ENCODE peak calls at places on chromosomes 6 and 20, in nine cellular contexts. One of them, this sample, is unnamed.

GRCh38 chr6:158072083-158072721 is 90.5 kb downstream of the SYNJ2 start:
- DNase-seq in RCC 7860: peak
- DNase-seq in C1 segment of cervical spinal cord: peak
- DNase-seq in T-helper 1 cell: no peak
- DNase-seq in SK-MEL-5: peak
- DNase-seq in activated T-cell treated with anti-CD3 and anti-CD28 coated beads for 1 hour: peak
- DNase-seq in stimulated activated CD8-positive, alpha-beta memory T cell treated with anti-CD3 and anti-CD28 coated beads, Interleukin-7, amount 100 ng/mL, for 1 hour: peak
- DNase-seq in stimulated activated CD4-positive, alpha-beta T cell treated with anti-CD3 and anti-CD28 coated beads, Interleukin-1b, Interleukin-23, amount 100 ng/mL, for 1 hour: peak
- DNase-seq in iPS DF 6.9: peak
- DNase-seq in this sample: peak

GRCh38 chr6:149891259-149891658 is 6.7 kb downstream of the RAET1E start:
- DNase-seq in C1 segment of cervical spinal cord: no peak
- DNase-seq in iPS DF 6.9: no peak
- DNase-seq in activated T-cell treated with anti-CD3 and anti-CD28 coated beads for 1 hour: no peak
- DNase-seq in T-helper 1 cell: no peak
- DNase-seq in RCC 7860: no peak
- DNase-seq in stimulated activated CD8-positive, alpha-beta memory T cell treated with anti-CD3 and anti-CD28 coated beads, Interleukin-7, amount 100 ng/mL, for 1 hour: no peak
- DNase-seq in SK-MEL-5: no peak
- DNase-seq in stimulated activated CD4-positive, alpha-beta T cell treated with anti-CD3 and anti-CD28 coated beads, Interleukin-1b, Interleukin-23, amount 100 ng/mL, for 1 hour: no peak
- DNase-seq in this sample: no peak

GRCh38 chr6:116370328-116370716 is 425 bp upstream of the DSE start:
- DNase-seq in iPS DF 6.9: no peak
- DNase-seq in C1 segment of cervical spinal cord: no peak
- DNase-seq in stimulated activated CD8-positive, alpha-beta memory T cell treated with anti-CD3 and anti-CD28 coated beads, Interleukin-7, amount 100 ng/mL, for 1 hour: no peak
- DNase-seq in T-helper 1 cell: no peak
- DNase-seq in stimulated activated CD4-positive, alpha-beta T cell treated with anti-CD3 and anti-CD28 coated beads, Interleukin-1b, Interleukin-23, amount 100 ng/mL, for 1 hour: no peak
- DNase-seq in SK-MEL-5: no peak
- DNase-seq in activated T-cell treated with anti-CD3 and anti-CD28 coated beads for 1 hour: no peak
- DNase-seq in RCC 7860: no peak
- DNase-seq in this sample: no peak

GRCh38 chr6:75788894-75789293 is 39.9 kb downstream of the MYO6 start:
- DNase-seq in SK-MEL-5: no peak
- DNase-seq in RCC 7860: no peak
- DNase-seq in iPS DF 6.9: no peak
- DNase-seq in stimulated activated CD8-positive, alpha-beta memory T cell treated with anti-CD3 and anti-CD28 coated beads, Interleukin-7, amount 100 ng/mL, for 1 hour: no peak
- DNase-seq in C1 segment of cervical spinal cord: no peak
- DNase-seq in stimulated activated CD4-positive, alpha-beta T cell treated with anti-CD3 and anti-CD28 coated beads, Interleukin-1b, Interleukin-23, amount 100 ng/mL, for 1 hour: no peak
- DNase-seq in T-helper 1 cell: no peak
- DNase-seq in activated T-cell treated with anti-CD3 and anti-CD28 coated beads for 1 hour: no peak
- DNase-seq in this sample: no peak

GRCh38 chr20:51654495-51654894 is 112.0 kb upstream of the NFATC2 start:
- DNase-seq in T-helper 1 cell: no peak
- DNase-seq in stimulated activated CD4-positive, alpha-beta T cell treated with anti-CD3 and anti-CD28 coated beads, Interleukin-1b, Interleukin-23, amount 100 ng/mL, for 1 hour: no peak
- DNase-seq in SK-MEL-5: no peak
- DNase-seq in C1 segment of cervical spinal cord: no peak
- DNase-seq in activated T-cell treated with anti-CD3 and anti-CD28 coated beads for 1 hour: no peak
- DNase-seq in stimulated activated CD8-positive, alpha-beta memory T cell treated with anti-CD3 and anti-CD28 coated beads, Interleukin-7, amount 100 ng/mL, for 1 hour: no peak
- DNase-seq in RCC 7860: no peak
- DNase-seq in iPS DF 6.9: no peak
- DNase-seq in this sample: no peak

GRCh38 chr6:85672623-85673022 is 29.9 kb upstream of the SYNCRIP start:
- DNase-seq in C1 segment of cervical spinal cord: no peak
- DNase-seq in SK-MEL-5: no peak
- DNase-seq in stimulated activated CD8-positive, alpha-beta memory T cell treated with anti-CD3 and anti-CD28 coated beads, Interleukin-7, amount 100 ng/mL, for 1 hour: no peak
- DNase-seq in activated T-cell treated with anti-CD3 and anti-CD28 coated beads for 1 hour: no peak
- DNase-seq in RCC 7860: no peak
- DNase-seq in iPS DF 6.9: no peak
- DNase-seq in T-helper 1 cell: no peak
- DNase-seq in stimulated activated CD4-positive, alpha-beta T cell treated with anti-CD3 and anti-CD28 coated beads, Interleukin-1b, Interleukin-23, amount 100 ng/mL, for 1 hour: no peak
- DNase-seq in this sample: no peak

GRCh38 chr20:7879883-7880282 is 60.4 kb downstream of the HAO1 start:
- DNase-seq in stimulated activated CD4-positive, alpha-beta T cell treated with anti-CD3 and anti-CD28 coated beads, Interleukin-1b, Interleukin-23, amount 100 ng/mL, for 1 hour: no peak
- DNase-seq in C1 segment of cervical spinal cord: no peak
- DNase-seq in SK-MEL-5: peak
- DNase-seq in iPS DF 6.9: no peak
- DNase-seq in stimulated activated CD8-positive, alpha-beta memory T cell treated with anti-CD3 and anti-CD28 coated beads, Interleukin-7, amount 100 ng/mL, for 1 hour: no peak
- DNase-seq in T-helper 1 cell: no peak
- DNase-seq in activated T-cell treated with anti-CD3 and anti-CD28 coated beads for 1 hour: no peak
- DNase-seq in RCC 7860: no peak
- DNase-seq in this sample: no peak

GRCh38 chr20:23350855-23351838 is 556 bp downstream of the NXT1 start:
- DNase-seq in C1 segment of cervical spinal cord: peak
- DNase-seq in RCC 7860: peak
- DNase-seq in stimulated activated CD4-positive, alpha-beta T cell treated with anti-CD3 and anti-CD28 coated beads, Interleukin-1b, Interleukin-23, amount 100 ng/mL, for 1 hour: no peak
- DNase-seq in stimulated activated CD8-positive, alpha-beta memory T cell treated with anti-CD3 and anti-CD28 coated beads, Interleukin-7, amount 100 ng/mL, for 1 hour: peak
- DNase-seq in activated T-cell treated with anti-CD3 and anti-CD28 coated beads for 1 hour: peak
- DNase-seq in T-helper 1 cell: peak
- DNase-seq in SK-MEL-5: peak
- DNase-seq in iPS DF 6.9: no peak
- DNase-seq in this sample: no peak

GRCh38 chr20:54132612-54133433 is 41.0 kb downstream of the CYP24A1 start:
- DNase-seq in stimulated activated CD4-positive, alpha-beta T cell treated with anti-CD3 and anti-CD28 coated beads, Interleukin-1b, Interleukin-23, amount 100 ng/mL, for 1 hour: no peak
- DNase-seq in activated T-cell treated with anti-CD3 and anti-CD28 coated beads for 1 hour: no peak
- DNase-seq in RCC 7860: peak
- DNase-seq in stimulated activated CD8-positive, alpha-beta memory T cell treated with anti-CD3 and anti-CD28 coated beads, Interleukin-7, amount 100 ng/mL, for 1 hour: no peak
- DNase-seq in C1 segment of cervical spinal cord: no peak
- DNase-seq in T-helper 1 cell: no peak
- DNase-seq in SK-MEL-5: peak
- DNase-seq in iPS DF 6.9: no peak
- DNase-seq in this sample: no peak

GRCh38 chr20:46573788-46574581 is 23.5 kb upstream of the OCSTAMP start:
- DNase-seq in activated T-cell treated with anti-CD3 and anti-CD28 coated beads for 1 hour: no peak
- DNase-seq in stimulated activated CD8-positive, alpha-beta memory T cell treated with anti-CD3 and anti-CD28 coated beads, Interleukin-7, amount 100 ng/mL, for 1 hour: no peak
- DNase-seq in RCC 7860: no peak
- DNase-seq in stimulated activated CD4-positive, alpha-beta T cell treated with anti-CD3 and anti-CD28 coated beads, Interleukin-1b, Interleukin-23, amount 100 ng/mL, for 1 hour: no peak
- DNase-seq in T-helper 1 cell: no peak
- DNase-seq in iPS DF 6.9: no peak
- DNase-seq in C1 segment of cervical spinal cord: no peak
- DNase-seq in SK-MEL-5: no peak
- DNase-seq in this sample: no peak

GRCh38 chr6:170090561-170090960 is 200.3 kb downstream of the DLL1 start:
- DNase-seq in SK-MEL-5: no peak
- DNase-seq in T-helper 1 cell: no peak
- DNase-seq in stimulated activated CD4-positive, alpha-beta T cell treated with anti-CD3 and anti-CD28 coated beads, Interleukin-1b, Interleukin-23, amount 100 ng/mL, for 1 hour: no peak
- DNase-seq in activated T-cell treated with anti-CD3 and anti-CD28 coated beads for 1 hour: no peak
- DNase-seq in iPS DF 6.9: no peak
- DNase-seq in RCC 7860: no peak
- DNase-seq in stimulated activated CD8-positive, alpha-beta memory T cell treated with anti-CD3 and anti-CD28 coated beads, Interleukin-7, amount 100 ng/mL, for 1 hour: no peak
- DNase-seq in C1 segment of cervical spinal cord: no peak
- DNase-seq in this sample: no peak

GRCh38 chr20:36786246-36786645 is 12.7 kb upstream of the DSN1 start:
- DNase-seq in SK-MEL-5: no peak
- DNase-seq in C1 segment of cervical spinal cord: no peak
- DNase-seq in RCC 7860: no peak
- DNase-seq in T-helper 1 cell: no peak
- DNase-seq in activated T-cell treated with anti-CD3 and anti-CD28 coated beads for 1 hour: no peak
- DNase-seq in iPS DF 6.9: no peak
- DNase-seq in stimulated activated CD4-positive, alpha-beta T cell treated with anti-CD3 and anti-CD28 coated beads, Interleukin-1b, Interleukin-23, amount 100 ng/mL, for 1 hour: no peak
- DNase-seq in stimulated activated CD8-positive, alpha-beta memory T cell treated with anti-CD3 and anti-CD28 coated beads, Interleukin-7, amount 100 ng/mL, for 1 hour: no peak
- DNase-seq in this sample: no peak

GRCh38 chr6:3825331-3825831 is 23.8 kb upstream of the FAM50B start:
- DNase-seq in C1 segment of cervical spinal cord: peak
- DNase-seq in stimulated activated CD4-positive, alpha-beta T cell treated with anti-CD3 and anti-CD28 coated beads, Interleukin-1b, Interleukin-23, amount 100 ng/mL, for 1 hour: no peak
- DNase-seq in activated T-cell treated with anti-CD3 and anti-CD28 coated beads for 1 hour: no peak
- DNase-seq in RCC 7860: peak
- DNase-seq in T-helper 1 cell: no peak
- DNase-seq in stimulated activated CD8-positive, alpha-beta memory T cell treated with anti-CD3 and anti-CD28 coated beads, Interleukin-7, amount 100 ng/mL, for 1 hour: no peak
- DNase-seq in SK-MEL-5: no peak
- DNase-seq in iPS DF 6.9: peak
- DNase-seq in this sample: no peak

GRCh38 chr6:143674466-143675114 is 3.2 kb upstream of the PHACTR2 start:
- DNase-seq in stimulated activated CD4-positive, alpha-beta T cell treated with anti-CD3 and anti-CD28 coated beads, Interleukin-1b, Interleukin-23, amount 100 ng/mL, for 1 hour: no peak
- DNase-seq in C1 segment of cervical spinal cord: no peak
- DNase-seq in RCC 7860: no peak
- DNase-seq in iPS DF 6.9: no peak
- DNase-seq in stimulated activated CD8-positive, alpha-beta memory T cell treated with anti-CD3 and anti-CD28 coated beads, Interleukin-7, amount 100 ng/mL, for 1 hour: no peak
- DNase-seq in T-helper 1 cell: no peak
- DNase-seq in SK-MEL-5: no peak
- DNase-seq in activated T-cell treated with anti-CD3 and anti-CD28 coated beads for 1 hour: no peak
- DNase-seq in this sample: no peak

GRCh38 chr6:75666590-75666989 is 64.9 kb downstream of the SENP6 start:
- DNase-seq in T-helper 1 cell: no peak
- DNase-seq in stimulated activated CD8-positive, alpha-beta memory T cell treated with anti-CD3 and anti-CD28 coated beads, Interleukin-7, amount 100 ng/mL, for 1 hour: no peak
- DNase-seq in C1 segment of cervical spinal cord: no peak
- DNase-seq in SK-MEL-5: no peak
- DNase-seq in stimulated activated CD4-positive, alpha-beta T cell treated with anti-CD3 and anti-CD28 coated beads, Interleukin-1b, Interleukin-23, amount 100 ng/mL, for 1 hour: no peak
- DNase-seq in RCC 7860: no peak
- DNase-seq in activated T-cell treated with anti-CD3 and anti-CD28 coated beads for 1 hour: no peak
- DNase-seq in iPS DF 6.9: no peak
- DNase-seq in this sample: no peak

GRCh38 chr6:45326698-45327417 is 1.3 kb upstream of the RUNX2 start:
- DNase-seq in RCC 7860: no peak
- DNase-seq in stimulated activated CD8-positive, alpha-beta memory T cell treated with anti-CD3 and anti-CD28 coated beads, Interleukin-7, amount 100 ng/mL, for 1 hour: no peak
- DNase-seq in T-helper 1 cell: no peak
- DNase-seq in activated T-cell treated with anti-CD3 and anti-CD28 coated beads for 1 hour: no peak
- DNase-seq in iPS DF 6.9: no peak
- DNase-seq in SK-MEL-5: no peak
- DNase-seq in stimulated activated CD4-positive, alpha-beta T cell treated with anti-CD3 and anti-CD28 coated beads, Interleukin-1b, Interleukin-23, amount 100 ng/mL, for 1 hour: no peak
- DNase-seq in C1 segment of cervical spinal cord: no peak
- DNase-seq in this sample: no peak

GRCh38 chr20:33840759-33841438 is 29.8 kb downstream of the CHMP4B start:
- DNase-seq in RCC 7860: no peak
- DNase-seq in stimulated activated CD8-positive, alpha-beta memory T cell treated with anti-CD3 and anti-CD28 coated beads, Interleukin-7, amount 100 ng/mL, for 1 hour: no peak
- DNase-seq in SK-MEL-5: peak
- DNase-seq in C1 segment of cervical spinal cord: no peak
- DNase-seq in iPS DF 6.9: no peak
- DNase-seq in activated T-cell treated with anti-CD3 and anti-CD28 coated beads for 1 hour: no peak
- DNase-seq in stimulated activated CD4-positive, alpha-beta T cell treated with anti-CD3 and anti-CD28 coated beads, Interleukin-1b, Interleukin-23, amount 100 ng/mL, for 1 hour: no peak
- DNase-seq in T-helper 1 cell: no peak
- DNase-seq in this sample: no peak

GRCh38 chr6:148760568-148761531 is 14.0 kb downstream of the UST start:
- DNase-seq in C1 segment of cervical spinal cord: peak
- DNase-seq in stimulated activated CD4-positive, alpha-beta T cell treated with anti-CD3 and anti-CD28 coated beads, Interleukin-1b, Interleukin-23, amount 100 ng/mL, for 1 hour: no peak
- DNase-seq in SK-MEL-5: peak
- DNase-seq in RCC 7860: peak
- DNase-seq in activated T-cell treated with anti-CD3 and anti-CD28 coated beads for 1 hour: peak
- DNase-seq in stimulated activated CD8-positive, alpha-beta memory T cell treated with anti-CD3 and anti-CD28 coated beads, Interleukin-7, amount 100 ng/mL, for 1 hour: no peak
- DNase-seq in T-helper 1 cell: no peak
- DNase-seq in iPS DF 6.9: no peak
- DNase-seq in this sample: no peak

GRCh38 chr6:45697605-45698004 is 318.1 kb downstream of the CLIC5 start:
- DNase-seq in C1 segment of cervical spinal cord: no peak
- DNase-seq in activated T-cell treated with anti-CD3 and anti-CD28 coated beads for 1 hour: no peak
- DNase-seq in RCC 7860: peak
- DNase-seq in stimulated activated CD4-positive, alpha-beta T cell treated with anti-CD3 and anti-CD28 coated beads, Interleukin-1b, Interleukin-23, amount 100 ng/mL, for 1 hour: no peak
- DNase-seq in SK-MEL-5: no peak
- DNase-seq in stimulated activated CD8-positive, alpha-beta memory T cell treated with anti-CD3 and anti-CD28 coated beads, Interleukin-7, amount 100 ng/mL, for 1 hour: no peak
- DNase-seq in iPS DF 6.9: no peak
- DNase-seq in T-helper 1 cell: no peak
- DNase-seq in this sample: no peak

GRCh38 chr20:7348253-7348652 is 580.8 kb downstream of the BMP2 start:
- DNase-seq in T-helper 1 cell: no peak
- DNase-seq in C1 segment of cervical spinal cord: no peak
- DNase-seq in SK-MEL-5: no peak
- DNase-seq in stimulated activated CD4-positive, alpha-beta T cell treated with anti-CD3 and anti-CD28 coated beads, Interleukin-1b, Interleukin-23, amount 100 ng/mL, for 1 hour: no peak
- DNase-seq in stimulated activated CD8-positive, alpha-beta memory T cell treated with anti-CD3 and anti-CD28 coated beads, Interleukin-7, amount 100 ng/mL, for 1 hour: no peak
- DNase-seq in iPS DF 6.9: no peak
- DNase-seq in RCC 7860: no peak
- DNase-seq in activated T-cell treated with anti-CD3 and anti-CD28 coated beads for 1 hour: no peak
- DNase-seq in this sample: no peak

GRCh38 chr6:9745476-9745875 is 669.4 kb downstream of the TFAP2A start:
- DNase-seq in C1 segment of cervical spinal cord: no peak
- DNase-seq in RCC 7860: no peak
- DNase-seq in stimulated activated CD8-positive, alpha-beta memory T cell treated with anti-CD3 and anti-CD28 coated beads, Interleukin-7, amount 100 ng/mL, for 1 hour: no peak
- DNase-seq in iPS DF 6.9: no peak
- DNase-seq in activated T-cell treated with anti-CD3 and anti-CD28 coated beads for 1 hour: no peak
- DNase-seq in stimulated activated CD4-positive, alpha-beta T cell treated with anti-CD3 and anti-CD28 coated beads, Interleukin-1b, Interleukin-23, amount 100 ng/mL, for 1 hour: no peak
- DNase-seq in T-helper 1 cell: no peak
- DNase-seq in SK-MEL-5: no peak
- DNase-seq in this sample: no peak

GRCh38 chr6:75600694-75601265 is 900 bp upstream of the SENP6 start:
- DNase-seq in activated T-cell treated with anti-CD3 and anti-CD28 coated beads for 1 hour: no peak
- DNase-seq in C1 segment of cervical spinal cord: no peak
- DNase-seq in stimulated activated CD4-positive, alpha-beta T cell treated with anti-CD3 and anti-CD28 coated beads, Interleukin-1b, Interleukin-23, amount 100 ng/mL, for 1 hour: no peak
- DNase-seq in SK-MEL-5: no peak
- DNase-seq in RCC 7860: no peak
- DNase-seq in iPS DF 6.9: no peak
- DNase-seq in stimulated activated CD8-positive, alpha-beta memory T cell treated with anti-CD3 and anti-CD28 coated beads, Interleukin-7, amount 100 ng/mL, for 1 hour: no peak
- DNase-seq in T-helper 1 cell: no peak
- DNase-seq in this sample: no peak

GRCh38 chr6:54002118-54002517 is 109.1 kb upstream of the MLIP start:
- DNase-seq in T-helper 1 cell: no peak
- DNase-seq in RCC 7860: no peak
- DNase-seq in SK-MEL-5: no peak
- DNase-seq in activated T-cell treated with anti-CD3 and anti-CD28 coated beads for 1 hour: no peak
- DNase-seq in stimulated activated CD4-positive, alpha-beta T cell treated with anti-CD3 and anti-CD28 coated beads, Interleukin-1b, Interleukin-23, amount 100 ng/mL, for 1 hour: no peak
- DNase-seq in C1 segment of cervical spinal cord: no peak
- DNase-seq in stimulated activated CD8-positive, alpha-beta memory T cell treated with anti-CD3 and anti-CD28 coated beads, Interleukin-7, amount 100 ng/mL, for 1 hour: no peak
- DNase-seq in iPS DF 6.9: no peak
- DNase-seq in this sample: no peak

GRCh38 chr20:29298759-29299613 is 1958.5 kb upstream of the DEFB115 start:
- DNase-seq in stimulated activated CD4-positive, alpha-beta T cell treated with anti-CD3 and anti-CD28 coated beads, Interleukin-1b, Interleukin-23, amount 100 ng/mL, for 1 hour: no peak
- DNase-seq in T-helper 1 cell: no peak
- DNase-seq in RCC 7860: no peak
- DNase-seq in iPS DF 6.9: no peak
- DNase-seq in C1 segment of cervical spinal cord: no peak
- DNase-seq in stimulated activated CD8-positive, alpha-beta memory T cell treated with anti-CD3 and anti-CD28 coated beads, Interleukin-7, amount 100 ng/mL, for 1 hour: no peak
- DNase-seq in activated T-cell treated with anti-CD3 and anti-CD28 coated beads for 1 hour: no peak
- DNase-seq in SK-MEL-5: no peak
- DNase-seq in this sample: no peak

GRCh38 chr6:19838442-19839236 is 1.5 kb downstream of the ID4 start:
- DNase-seq in C1 segment of cervical spinal cord: no peak
- DNase-seq in iPS DF 6.9: no peak
- DNase-seq in stimulated activated CD4-positive, alpha-beta T cell treated with anti-CD3 and anti-CD28 coated beads, Interleukin-1b, Interleukin-23, amount 100 ng/mL, for 1 hour: no peak
- DNase-seq in SK-MEL-5: peak
- DNase-seq in RCC 7860: peak
- DNase-seq in activated T-cell treated with anti-CD3 and anti-CD28 coated beads for 1 hour: no peak
- DNase-seq in stimulated activated CD8-positive, alpha-beta memory T cell treated with anti-CD3 and anti-CD28 coated beads, Interleukin-7, amount 100 ng/mL, for 1 hour: no peak
- DNase-seq in T-helper 1 cell: no peak
- DNase-seq in this sample: no peak

GRCh38 chr6:30890646-30891449 is 6.5 kb downstream of the DDR1 start:
- DNase-seq in stimulated activated CD8-positive, alpha-beta memory T cell treated with anti-CD3 and anti-CD28 coated beads, Interleukin-7, amount 100 ng/mL, for 1 hour: no peak
- DNase-seq in stimulated activated CD4-positive, alpha-beta T cell treated with anti-CD3 and anti-CD28 coated beads, Interleukin-1b, Interleukin-23, amount 100 ng/mL, for 1 hour: no peak
- DNase-seq in iPS DF 6.9: no peak
- DNase-seq in T-helper 1 cell: no peak
- DNase-seq in C1 segment of cervical spinal cord: no peak
- DNase-seq in RCC 7860: no peak
- DNase-seq in SK-MEL-5: no peak
- DNase-seq in activated T-cell treated with anti-CD3 and anti-CD28 coated beads for 1 hour: no peak
- DNase-seq in this sample: no peak

GRCh38 chr6:85771925-85772430 is 129.3 kb upstream of the SYNCRIP start:
- DNase-seq in SK-MEL-5: no peak
- DNase-seq in RCC 7860: no peak
- DNase-seq in T-helper 1 cell: no peak
- DNase-seq in stimulated activated CD8-positive, alpha-beta memory T cell treated with anti-CD3 and anti-CD28 coated beads, Interleukin-7, amount 100 ng/mL, for 1 hour: no peak
- DNase-seq in activated T-cell treated with anti-CD3 and anti-CD28 coated beads for 1 hour: no peak
- DNase-seq in stimulated activated CD4-positive, alpha-beta T cell treated with anti-CD3 and anti-CD28 coated beads, Interleukin-1b, Interleukin-23, amount 100 ng/mL, for 1 hour: no peak
- DNase-seq in iPS DF 6.9: no peak
- DNase-seq in C1 segment of cervical spinal cord: no peak
- DNase-seq in this sample: no peak

GRCh38 chr6:163637524-163637923 is 223.0 kb downstream of the QKI start:
- DNase-seq in iPS DF 6.9: no peak
- DNase-seq in stimulated activated CD8-positive, alpha-beta memory T cell treated with anti-CD3 and anti-CD28 coated beads, Interleukin-7, amount 100 ng/mL, for 1 hour: no peak
- DNase-seq in RCC 7860: no peak
- DNase-seq in activated T-cell treated with anti-CD3 and anti-CD28 coated beads for 1 hour: no peak
- DNase-seq in T-helper 1 cell: no peak
- DNase-seq in SK-MEL-5: no peak
- DNase-seq in stimulated activated CD4-positive, alpha-beta T cell treated with anti-CD3 and anti-CD28 coated beads, Interleukin-1b, Interleukin-23, amount 100 ng/mL, for 1 hour: no peak
- DNase-seq in C1 segment of cervical spinal cord: no peak
- DNase-seq in this sample: no peak

GRCh38 chr6:148867851-148868250 is 121.0 kb downstream of the UST start:
- DNase-seq in stimulated activated CD8-positive, alpha-beta memory T cell treated with anti-CD3 and anti-CD28 coated beads, Interleukin-7, amount 100 ng/mL, for 1 hour: no peak
- DNase-seq in stimulated activated CD4-positive, alpha-beta T cell treated with anti-CD3 and anti-CD28 coated beads, Interleukin-1b, Interleukin-23, amount 100 ng/mL, for 1 hour: no peak
- DNase-seq in RCC 7860: peak
- DNase-seq in SK-MEL-5: no peak
- DNase-seq in iPS DF 6.9: no peak
- DNase-seq in C1 segment of cervical spinal cord: no peak
- DNase-seq in activated T-cell treated with anti-CD3 and anti-CD28 coated beads for 1 hour: no peak
- DNase-seq in T-helper 1 cell: no peak
- DNase-seq in this sample: no peak

GRCh38 chr6:20660534-20660933 is 126.3 kb downstream of the CDKAL1 start:
- DNase-seq in SK-MEL-5: no peak
- DNase-seq in stimulated activated CD4-positive, alpha-beta T cell treated with anti-CD3 and anti-CD28 coated beads, Interleukin-1b, Interleukin-23, amount 100 ng/mL, for 1 hour: no peak
- DNase-seq in C1 segment of cervical spinal cord: no peak
- DNase-seq in T-helper 1 cell: no peak
- DNase-seq in stimulated activated CD8-positive, alpha-beta memory T cell treated with anti-CD3 and anti-CD28 coated beads, Interleukin-7, amount 100 ng/mL, for 1 hour: no peak
- DNase-seq in iPS DF 6.9: no peak
- DNase-seq in activated T-cell treated with anti-CD3 and anti-CD28 coated beads for 1 hour: no peak
- DNase-seq in RCC 7860: no peak
- DNase-seq in this sample: no peak